ENCODE peak calls at places on chromosomes 16 and 17, in eight cellular contexts. One of them, this sample, is unnamed.
A peak's percentile ranks its signal among the peaks of the same experiment; 100 is the strongest.

GRCh38 chr16:79599256-79599836 is 1.2 kb downstream of the MAF start:
- DNase-seq in neuronal stem cell: no peak
- DNase-seq in thoracic aorta: no peak
- DNase-seq in cardiac fibroblast: peak; percentile 36
- DNase-seq in T-helper 1 cell: peak; percentile 17
- DNase-seq in OCI-LY7: no peak
- DNase-seq in posterior cingulate gyrus: peak; percentile 85
- DNase-seq in SHP77 treated with DMSO at 0.1 percent for 48 hours: no peak
- DNase-seq in this sample: peak; percentile 47

GRCh38 chr16:74984194-74984669 is 691 bp downstream of the WDR59 start:
- DNase-seq in posterior cingulate gyrus: no peak
- DNase-seq in thoracic aorta: no peak
- DNase-seq in T-helper 1 cell: peak; percentile 17
- DNase-seq in neuronal stem cell: no peak
- DNase-seq in cardiac fibroblast: peak; percentile 45
- DNase-seq in OCI-LY7: peak; percentile 47
- DNase-seq in SHP77 treated with DMSO at 0.1 percent for 48 hours: no peak
- DNase-seq in this sample: no peak

GRCh38 chr17:67055811-67056745 is 11.7 kb downstream of the CACNG1 start:
- DNase-seq in posterior cingulate gyrus: no peak
- DNase-seq in OCI-LY7: peak; percentile 72
- DNase-seq in T-helper 1 cell: no peak
- DNase-seq in SHP77 treated with DMSO at 0.1 percent for 48 hours: no peak
- DNase-seq in neuronal stem cell: no peak
- DNase-seq in cardiac fibroblast: no peak
- DNase-seq in thoracic aorta: no peak
- DNase-seq in this sample: peak; percentile 25

GRCh38 chr17:14143678-14144077 is 74.4 kb downstream of the COX10 start:
- DNase-seq in thoracic aorta: no peak
- DNase-seq in SHP77 treated with DMSO at 0.1 percent for 48 hours: peak; percentile 58
- DNase-seq in T-helper 1 cell: no peak
- DNase-seq in cardiac fibroblast: peak; percentile 15
- DNase-seq in neuronal stem cell: no peak
- DNase-seq in posterior cingulate gyrus: no peak
- DNase-seq in OCI-LY7: no peak
- DNase-seq in this sample: no peak

GRCh38 chr17:76833034-76833689 is 35.0 kb upstream of the MGAT5B start:
- DNase-seq in thoracic aorta: no peak
- DNase-seq in T-helper 1 cell: no peak
- DNase-seq in cardiac fibroblast: no peak
- DNase-seq in neuronal stem cell: no peak
- DNase-seq in posterior cingulate gyrus: no peak
- DNase-seq in OCI-LY7: no peak
- DNase-seq in SHP77 treated with DMSO at 0.1 percent for 48 hours: no peak
- DNase-seq in this sample: no peak

GRCh38 chr17:27207073-27207511 is 86.8 kb upstream of the WSB1 start:
- DNase-seq in cardiac fibroblast: peak; percentile 82
- DNase-seq in OCI-LY7: no peak
- DNase-seq in posterior cingulate gyrus: no peak
- DNase-seq in neuronal stem cell: no peak
- DNase-seq in SHP77 treated with DMSO at 0.1 percent for 48 hours: no peak
- DNase-seq in thoracic aorta: no peak
- DNase-seq in T-helper 1 cell: no peak
- DNase-seq in this sample: no peak

GRCh38 chr17:17433260-17433659 is 43.5 kb upstream of the MED9 start:
- DNase-seq in neuronal stem cell: no peak
- DNase-seq in T-helper 1 cell: no peak
- DNase-seq in posterior cingulate gyrus: no peak
- DNase-seq in SHP77 treated with DMSO at 0.1 percent for 48 hours: no peak
- DNase-seq in cardiac fibroblast: peak; percentile 87
- DNase-seq in OCI-LY7: no peak
- DNase-seq in thoracic aorta: no peak
- DNase-seq in this sample: no peak

GRCh38 chr16:66521951-66522771 is 27.8 kb downstream of the TK2 start:
- DNase-seq in SHP77 treated with DMSO at 0.1 percent for 48 hours: no peak
- DNase-seq in OCI-LY7: peak; percentile 14
- DNase-seq in cardiac fibroblast: peak; percentile 85
- DNase-seq in thoracic aorta: no peak
- DNase-seq in T-helper 1 cell: peak; percentile 63
- DNase-seq in neuronal stem cell: no peak
- DNase-seq in posterior cingulate gyrus: peak; percentile 80
- DNase-seq in this sample: peak; percentile 34

GRCh38 chr17:60139438-60140285 is 10.1 kb upstream of the CA4 start:
- DNase-seq in neuronal stem cell: peak; percentile 74
- DNase-seq in SHP77 treated with DMSO at 0.1 percent for 48 hours: no peak
- DNase-seq in OCI-LY7: no peak
- DNase-seq in cardiac fibroblast: peak; percentile 69
- DNase-seq in posterior cingulate gyrus: peak; percentile 94
- DNase-seq in T-helper 1 cell: peak; percentile 63
- DNase-seq in thoracic aorta: no peak
- DNase-seq in this sample: peak; percentile 80

GRCh38 chr16:35596467-35596866 is 2137.1 kb downstream of the TP53TG3F start:
- DNase-seq in OCI-LY7: no peak
- DNase-seq in T-helper 1 cell: no peak
- DNase-seq in posterior cingulate gyrus: no peak
- DNase-seq in SHP77 treated with DMSO at 0.1 percent for 48 hours: no peak
- DNase-seq in thoracic aorta: no peak
- DNase-seq in cardiac fibroblast: no peak
- DNase-seq in neuronal stem cell: no peak
- DNase-seq in this sample: no peak

GRCh38 chr17:74515941-74516340 is 15.3 kb downstream of the CD300LB start:
- DNase-seq in posterior cingulate gyrus: no peak
- DNase-seq in cardiac fibroblast: no peak
- DNase-seq in neuronal stem cell: no peak
- DNase-seq in T-helper 1 cell: no peak
- DNase-seq in OCI-LY7: no peak
- DNase-seq in SHP77 treated with DMSO at 0.1 percent for 48 hours: no peak
- DNase-seq in thoracic aorta: no peak
- DNase-seq in this sample: no peak

GRCh38 chr17:49946964-49947584 is 21.9 kb upstream of the DLX4 start:
- DNase-seq in neuronal stem cell: no peak
- DNase-seq in thoracic aorta: no peak
- DNase-seq in T-helper 1 cell: no peak
- DNase-seq in cardiac fibroblast: no peak
- DNase-seq in OCI-LY7: no peak
- DNase-seq in SHP77 treated with DMSO at 0.1 percent for 48 hours: no peak
- DNase-seq in posterior cingulate gyrus: no peak
- DNase-seq in this sample: no peak

GRCh38 chr16:57941016-57941656 is 29.8 kb downstream of the CNGB1 start:
- DNase-seq in cardiac fibroblast: peak; percentile 28
- DNase-seq in OCI-LY7: no peak
- DNase-seq in T-helper 1 cell: no peak
- DNase-seq in thoracic aorta: no peak
- DNase-seq in SHP77 treated with DMSO at 0.1 percent for 48 hours: no peak
- DNase-seq in posterior cingulate gyrus: peak; percentile 94
- DNase-seq in neuronal stem cell: no peak
- DNase-seq in this sample: no peak

GRCh38 chr16:58010886-58011285 is 9.7 kb downstream of the USB1 start:
- DNase-seq in thoracic aorta: no peak
- DNase-seq in OCI-LY7: no peak
- DNase-seq in neuronal stem cell: no peak
- DNase-seq in T-helper 1 cell: no peak
- DNase-seq in SHP77 treated with DMSO at 0.1 percent for 48 hours: no peak
- DNase-seq in cardiac fibroblast: no peak
- DNase-seq in posterior cingulate gyrus: no peak
- DNase-seq in this sample: no peak

GRCh38 chr16:15924996-15925395 is 24.4 kb upstream of the ABCC1 start:
- DNase-seq in SHP77 treated with DMSO at 0.1 percent for 48 hours: no peak
- DNase-seq in T-helper 1 cell: no peak
- DNase-seq in posterior cingulate gyrus: peak; percentile 41
- DNase-seq in thoracic aorta: no peak
- DNase-seq in neuronal stem cell: no peak
- DNase-seq in cardiac fibroblast: no peak
- DNase-seq in OCI-LY7: no peak
- DNase-seq in this sample: no peak

GRCh38 chr16:2821483-2822157 is 4.6 kb downstream of the PRSS21 start:
- DNase-seq in thoracic aorta: no peak
- DNase-seq in cardiac fibroblast: no peak
- DNase-seq in T-helper 1 cell: no peak
- DNase-seq in OCI-LY7: no peak
- DNase-seq in posterior cingulate gyrus: peak; percentile 57
- DNase-seq in SHP77 treated with DMSO at 0.1 percent for 48 hours: no peak
- DNase-seq in neuronal stem cell: no peak
- DNase-seq in this sample: no peak

GRCh38 chr17:81957691-81958432 is 3.1 kb downstream of the NOTUM start:
- DNase-seq in cardiac fibroblast: no peak
- DNase-seq in OCI-LY7: no peak
- DNase-seq in SHP77 treated with DMSO at 0.1 percent for 48 hours: no peak
- DNase-seq in T-helper 1 cell: no peak
- DNase-seq in posterior cingulate gyrus: no peak
- DNase-seq in neuronal stem cell: no peak
- DNase-seq in thoracic aorta: no peak
- DNase-seq in this sample: no peak

GRCh38 chr17:82752371-82753200 is 721 bp downstream of the TBCD start:
- DNase-seq in SHP77 treated with DMSO at 0.1 percent for 48 hours: no peak
- DNase-seq in thoracic aorta: no peak
- DNase-seq in neuronal stem cell: no peak
- DNase-seq in posterior cingulate gyrus: peak; percentile 86
- DNase-seq in OCI-LY7: peak; percentile 46
- DNase-seq in T-helper 1 cell: no peak
- DNase-seq in cardiac fibroblast: peak; percentile 25
- DNase-seq in this sample: peak; percentile 60

GRCh38 chr17:57739402-57740224 is 5.5 kb downstream of the CCDC182 start:
- DNase-seq in neuronal stem cell: no peak
- DNase-seq in SHP77 treated with DMSO at 0.1 percent for 48 hours: peak; percentile 18
- DNase-seq in T-helper 1 cell: no peak
- DNase-seq in OCI-LY7: peak; percentile 69
- DNase-seq in posterior cingulate gyrus: no peak
- DNase-seq in thoracic aorta: no peak
- DNase-seq in cardiac fibroblast: peak; percentile 12
- DNase-seq in this sample: peak; percentile 50

GRCh38 chr16:50298591-50299507 is 32.5 kb downstream of the ADCY7 start:
- DNase-seq in SHP77 treated with DMSO at 0.1 percent for 48 hours: no peak
- DNase-seq in cardiac fibroblast: no peak
- DNase-seq in OCI-LY7: no peak
- DNase-seq in thoracic aorta: no peak
- DNase-seq in posterior cingulate gyrus: peak; percentile 73
- DNase-seq in T-helper 1 cell: no peak
- DNase-seq in neuronal stem cell: no peak
- DNase-seq in this sample: no peak

GRCh38 chr16:89600956-89601355 is 12.5 kb upstream of the DPEP1 start:
- DNase-seq in posterior cingulate gyrus: no peak
- DNase-seq in T-helper 1 cell: no peak
- DNase-seq in thoracic aorta: no peak
- DNase-seq in OCI-LY7: no peak
- DNase-seq in SHP77 treated with DMSO at 0.1 percent for 48 hours: no peak
- DNase-seq in neuronal stem cell: no peak
- DNase-seq in cardiac fibroblast: no peak
- DNase-seq in this sample: no peak